ENCODE peak calls at places on chromosomes 6 and 20, in nine cellular contexts. U, D, G, O, K, Z, X, J and E are unnamed samples.

GRCh38 chr6:129493396-129493902 is 216.5 kb downstream of the ARHGAP18 start:
- DNase-seq in U (peak), D (no peak), K (no peak), O (peak), J (no peak), Z (no peak), G (no peak), X (no peak), E (no peak)

GRCh38 chr20:25622450-25623224 is 1.2 kb downstream of the NANP start:
- DNase-seq in U (no peak), O (no peak), K (no peak), J (peak), X (no peak), G (no peak), D (no peak), Z (no peak), E (no peak)

GRCh38 chr6:157240059-157240959 is 83.0 kb downstream of the TMEM242 start:
- DNase-seq in G (no peak), X (no peak), J (no peak), U (no peak), K (no peak), O (peak), Z (peak), D (no peak), E (peak)

GRCh38 chr20:62120990-62121775 is 1.1 kb upstream of the LSM14B start:
- DNase-seq in O (peak), U (no peak), K (peak), J (no peak), X (no peak), Z (peak), G (no peak), D (no peak), E (peak)

GRCh38 chr6:29723666-29724588 is 693 bp downstream of the HLA-F start:
- DNase-seq in X (peak), J (no peak), G (peak), O (peak), D (no peak), K (no peak), Z (peak), U (no peak), E (no peak)

GRCh38 chr20:20463933-20464374 is 96.0 kb downstream of the INSM1 start:
- DNase-seq in U (no peak), G (no peak), J (no peak), K (no peak), O (no peak), X (no peak), Z (no peak), D (no peak), E (peak)

GRCh38 chr6:42140051-42140450 is 2.4 kb downstream of the C6orf132 start:
- DNase-seq in U (no peak), X (no peak), O (peak), K (peak), D (no peak), J (peak), Z (peak), G (no peak), E (peak)

GRCh38 chr6:166277021-166277420 is 31.2 kb downstream of the PRR18 start:
- DNase-seq in U (no peak), O (no peak), D (no peak), J (no peak), X (no peak), K (no peak), Z (no peak), G (no peak), E (peak)

GRCh38 chr6:2749972-2750600 is 636 bp downstream of the MYLK4 start:
- DNase-seq in O (peak), U (no peak), D (no peak), G (no peak), J (no peak), Z (peak), K (peak), X (peak), E (peak)

GRCh38 chr6:44073612-44074382 is 53.5 kb downstream of the MRPL14 start:
- DNase-seq in X (peak), G (no peak), J (no peak), O (no peak), D (no peak), U (no peak), K (no peak), Z (no peak), E (no peak)

GRCh38 chr20:25309395-25310267 is 61.7 kb downstream of the PYGB start:
- DNase-seq in X (peak), D (no peak), O (peak), K (peak), U (peak), Z (peak), G (no peak), J (peak), E (peak)

GRCh38 chr6:110415297-110415916 is at the start of gene DDO:
- DNase-seq in U (no peak), Z (peak), O (peak), K (no peak), X (no peak), J (no peak), G (no peak), D (no peak), E (peak)

GRCh38 chr20:62051166-62051900 is 14.3 kb downstream of the TAF4 start:
- DNase-seq in Z (no peak), X (no peak), K (no peak), J (no peak), G (no peak), U (no peak), O (no peak), D (no peak), E (no peak)

GRCh38 chr6:46452312-46452917 is 38.8 kb downstream of the RCAN2 start:
- DNase-seq in O (no peak), U (no peak), X (no peak), Z (no peak), G (no peak), K (no peak), D (no peak), J (no peak), E (no peak)

GRCh38 chr6:115721564-115721963 is 339.1 kb downstream of the FRK start:
- DNase-seq in O (no peak), G (no peak), X (no peak), U (no peak), K (no peak), D (no peak), Z (no peak), J (no peak), E (no peak)

GRCh38 chr20:48999890-49000870 is 45.9 kb upstream of the CSE1L start:
- DNase-seq in G (no peak), X (no peak), Z (no peak), O (no peak), D (no peak), U (no peak), K (no peak), J (no peak), E (no peak)

GRCh38 chr6:52154381-52154780 is 31.8 kb upstream of the IL17A start:
- DNase-seq in D (no peak), Z (no peak), K (no peak), U (no peak), O (no peak), G (no peak), J (no peak), X (no peak), E (peak)

GRCh38 chr6:5351552-5351951 is 90.2 kb downstream of the FARS2 start:
- DNase-seq in X (no peak), Z (no peak), J (no peak), K (no peak), O (no peak), U (no peak), D (no peak), G (no peak), E (no peak)

GRCh38 chr6:155889405-155889804 is 433.8 kb upstream of the NOX3 start:
- DNase-seq in U (no peak), Z (peak), G (no peak), O (no peak), K (no peak), J (no peak), X (no peak), D (no peak), E (no peak)

GRCh38 chr6:127100510-127101140 is 17.8 kb upstream of the RSPO3 start:
- DNase-seq in U (no peak), G (no peak), Z (no peak), K (peak), J (no peak), D (no peak), O (peak), X (no peak), E (peak)

GRCh38 chr6:145892026-145892425 is 72.1 kb downstream of the SHPRH start:
- DNase-seq in G (no peak), U (no peak), J (no peak), Z (no peak), X (no peak), O (no peak), D (no peak), K (no peak), E (no peak)

GRCh38 chr20:707711-708110 is 32.1 kb upstream of the SCRT2 start:
- DNase-seq in X (no peak), G (no peak), K (no peak), J (no peak), U (no peak), D (no peak), Z (no peak), O (no peak), E (no peak)